ENCODE peak calls at places on chromosome 1, in seven cellular contexts. P is GM23248, C is GM23338, G is PC-3, Y is MM.1S, J is HCT116, F is hepatocyte. K is an unnamed sample.

GRCh38 chr1:214791961-214792360 is 189.0 kb downstream of the CENPF start:
- DNase-seq in P (peak; percentile 19), C (no peak), G (no peak), Y (no peak), J (no peak), F (peak; percentile 6), K (no peak)

GRCh38 chr1:216910081-216910840 is 187.0 kb upstream of the ESRRG start:
- DNase-seq in P (no peak), C (no peak), G (no peak), Y (no peak), J (no peak), F (no peak), K (no peak)

GRCh38 chr1:22105611-22106207 is 37.2 kb downstream of the WNT4 start:
- DNase-seq in P (peak; percentile 75), C (peak; percentile 85), G (peak; percentile 75), Y (peak; percentile 46), J (peak; percentile 29), F (peak; percentile 73), K (peak; percentile 69)

GRCh38 chr1:37410815-37411214 is 63.6 kb upstream of the ZC3H12A start:
- DNase-seq in P (peak; percentile 42), C (peak; percentile 91), G (peak; percentile 30), Y (no peak), J (no peak), F (peak; percentile 63), K (peak; percentile 86)

GRCh38 chr1:98176414-98176813 is 255.6 kb upstream of the DPYD start:
- DNase-seq in P (no peak), C (no peak), G (peak; percentile 25), Y (no peak), J (no peak), F (no peak), K (no peak)

GRCh38 chr1:202133016-202133415 is 10.3 kb downstream of the GPR37L1 start:
- DNase-seq in P (no peak), C (no peak), G (no peak), Y (no peak), J (no peak), F (peak; percentile 4), K (no peak)

GRCh38 chr1:33171993-33172813 is 9.6 kb downstream of the TRIM62 start:
- DNase-seq in P (no peak), C (no peak), G (no peak), Y (no peak), J (no peak), F (no peak), K (no peak)

GRCh38 chr1:213061263-213061662 is 10.2 kb downstream of the RPS6KC1 start:
- DNase-seq in P (no peak), C (peak; percentile 43), G (peak; percentile 39), Y (peak; percentile 30), J (no peak), F (no peak), K (no peak)

GRCh38 chr1:170168263-170168662 is 22.5 kb downstream of the NTMT2 start:
- DNase-seq in P (peak; percentile 55), C (no peak), G (peak; percentile 26), Y (peak; percentile 54), J (no peak), F (no peak), K (no peak)

GRCh38 chr1:47435506-47436303 is 2.1 kb upstream of the FOXD2 start:
- DNase-seq in P (no peak), C (no peak), G (no peak), Y (no peak), J (no peak), F (no peak), K (no peak)

GRCh38 chr1:206554201-206554600 is 46.9 kb downstream of the RASSF5 start:
- DNase-seq in P (no peak), C (no peak), G (no peak), Y (no peak), J (no peak), F (no peak), K (no peak)

GRCh38 chr1:55669308-55669707 is 454.1 kb upstream of the USP24 start:
- DNase-seq in P (peak; percentile 81), C (no peak), G (no peak), Y (no peak), J (no peak), F (peak; percentile 63), K (no peak)

GRCh38 chr1:206583461-206584264 is 28.6 kb downstream of the EIF2D start:
- DNase-seq in P (peak; percentile 81), C (peak; percentile 90), G (peak; percentile 86), Y (peak; percentile 71), J (peak; percentile 45), F (peak; percentile 82), K (peak; percentile 84)

GRCh38 chr1:192810253-192810880 is 1.5 kb downstream of the RGS2 start:
- DNase-seq in P (no peak), C (no peak), G (peak; percentile 41), Y (peak; percentile 80), J (no peak), F (peak; percentile 65), K (peak; percentile 84)

GRCh38 chr1:212414328-212415106 is at the start of gene PACC1:
- DNase-seq in P (peak; percentile 88), C (peak; percentile 98), G (peak; percentile 98), Y (peak; percentile 96), J (peak; percentile 74), F (peak; percentile 95), K (peak; percentile 98)

GRCh38 chr1:48356901-48357300 is 115.1 kb downstream of the SPATA6 start:
- DNase-seq in P (peak; percentile 4), C (no peak), G (peak; percentile 4), Y (no peak), J (no peak), F (no peak), K (no peak)

GRCh38 chr1:156832434-156832833 is 15.8 kb upstream of the SH2D2A start:
- DNase-seq in P (no peak), C (peak; percentile 40), G (no peak), Y (no peak), J (no peak), F (no peak), K (no peak)

GRCh38 chr1:150706091-150706490 is 9.1 kb upstream of the GOLPH3L start:
- DNase-seq in P (no peak), C (no peak), G (no peak), Y (no peak), J (no peak), F (no peak), K (no peak)

GRCh38 chr1:214492405-214493075 is 58.9 kb downstream of the PTPN14 start:
- DNase-seq in P (peak; percentile 52), C (no peak), G (no peak), Y (no peak), J (no peak), F (no peak), K (no peak)

DNA sequence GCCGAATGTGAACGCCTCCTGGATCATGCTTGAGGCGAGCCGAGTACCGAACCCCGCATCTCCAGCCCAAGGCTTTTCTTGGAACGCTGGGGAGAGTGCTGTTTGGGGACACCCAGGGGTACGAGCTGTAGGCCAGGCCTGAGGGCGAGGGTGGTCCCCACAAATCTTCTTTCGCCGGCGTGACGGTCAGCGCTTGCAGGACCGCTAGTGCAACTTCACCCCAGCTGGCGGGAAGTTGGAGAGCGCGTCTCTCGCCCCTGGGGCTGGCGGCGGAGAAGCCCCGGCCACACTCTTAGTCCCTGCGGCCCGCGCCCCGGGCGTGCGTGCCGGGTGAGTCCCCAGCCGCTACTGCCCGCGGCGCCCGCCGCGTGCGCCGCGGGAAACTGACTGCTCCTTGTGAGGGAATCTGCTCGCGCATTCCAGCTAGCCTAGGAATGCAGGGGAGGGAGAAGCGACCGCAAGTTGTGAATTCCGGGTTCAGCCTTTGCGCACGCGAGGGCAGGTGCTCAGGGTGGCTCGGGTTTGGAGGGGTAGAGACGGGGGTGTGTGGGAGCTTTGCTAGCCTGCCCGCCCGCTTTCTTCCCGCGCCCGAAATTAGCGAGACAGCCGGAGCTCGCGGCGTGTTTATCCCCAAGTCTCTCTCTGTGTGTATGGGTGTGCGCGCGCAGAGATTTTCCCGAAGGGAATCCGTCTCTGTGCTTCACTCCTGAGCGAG is 884 bp downstream of the LHX4 start:
- DNase-seq in P (peak; percentile 55), C (peak; percentile 91), G (peak; percentile 31), Y (peak; percentile 24), J (no peak), F (peak; percentile 46), K (peak; percentile 88)
- TF ChIP-seq EZH2 in P (no peak), C (peak; percentile 16), G (no peak), Y (no peak), J (no peak), F (no peak), K (peak; percentile 72)

GRCh38 chr1:29519108-29519507 is 282.8 kb downstream of the PTPRU start:
- DNase-seq in P (no peak), C (no peak), G (no peak), Y (no peak), J (no peak), F (no peak), K (no peak)

GRCh38 chr1:29515188-29515955 is 279.1 kb downstream of the PTPRU start:
- DNase-seq in P (no peak), C (no peak), G (no peak), Y (no peak), J (no peak), F (no peak), K (no peak)

GRCh38 chr1:29516063-29516820 is 279.9 kb downstream of the PTPRU start:
- DNase-seq in P (no peak), C (no peak), G (no peak), Y (no peak), J (no peak), F (no peak), K (no peak)

GRCh38 chr1:29518183-29518835 is 282.0 kb downstream of the PTPRU start:
- DNase-seq in P (no peak), C (no peak), G (no peak), Y (no peak), J (no peak), F (no peak), K (no peak)

GRCh38 chr1:29517251-29518080 is 281.1 kb downstream of the PTPRU start:
- DNase-seq in P (no peak), C (no peak), G (no peak), Y (no peak), J (no peak), F (no peak), K (no peak)
- TF ChIP-seq EZH2phosphoT487 in P (no peak), C (no peak), G (no peak), Y (no peak), J (no peak), F (no peak), K (no peak)

GRCh38 chr1:45677751-45678245 is 8.5 kb downstream of the GPBP1L1 start:
- DNase-seq in P (no peak), C (no peak), G (no peak), Y (no peak), J (no peak), F (no peak), K (no peak)
- TF ChIP-seq EZH2 in P (no peak), C (no peak), G (no peak), Y (no peak), J (no peak), F (no peak), K (no peak)

GRCh38 chr1:204213668-204214662 is at the start of gene GOLT1A:
- DNase-seq in P (peak; percentile 77), C (peak; percentile 95), G (peak; percentile 82), Y (peak; percentile 78), J (peak; percentile 85), F (peak; percentile 92), K (peak; percentile 84)
- TF ChIP-seq EZH2phosphoT487 in P (no peak), C (no peak), G (no peak), Y (no peak), J (no peak), F (no peak), K (no peak)